ENCODE peak calls at places on chromosome 22, in eight cellular contexts. F, Y, K, T, N, M, X and R are unnamed samples.

GRCh38 chr22:43343262-43343988 is at the start of gene SCUBE1:
- DNase-seq in F (peak; percentile 85), Y (no peak), K (peak; percentile 86), T (peak; percentile 81), N (no peak), M (peak; percentile 90), X (peak; percentile 52), R (peak; percentile 62)

GRCh38 chr22:17797721-17798559 is 23.7 kb upstream of the BID start:
- DNase-seq in F (no peak), Y (no peak), K (no peak), T (no peak), N (no peak), M (no peak), X (no peak), R (peak; percentile 57)

GRCh38 chr22:45891021-45891421 is 85.9 kb downstream of the WNT7B start:
- DNase-seq in F (no peak), Y (no peak), K (no peak), T (no peak), N (no peak), M (peak; percentile 27), X (peak; percentile 16), R (no peak)

GRCh38 chr22:46393791-46394333 is 58.3 kb downstream of the TRMU start:
- DNase-seq in F (no peak), Y (no peak), K (no peak), T (no peak), N (no peak), M (no peak), X (no peak), R (no peak)

GRCh38 chr22:27997538-27997937 is 78.5 kb upstream of the PITPNB start:
- DNase-seq in F (no peak), Y (no peak), K (no peak), T (no peak), N (no peak), M (peak; percentile 1), X (no peak), R (no peak)

GRCh38 chr22:28541137-28541536 is 138.5 kb downstream of the TTC28 start:
- DNase-seq in F (no peak), Y (no peak), K (no peak), T (no peak), N (no peak), M (no peak), X (no peak), R (no peak)

GRCh38 chr22:28142361-28142801 is 223.3 kb upstream of the PITPNB start:
- DNase-seq in F (no peak), Y (peak; percentile 5), K (peak; percentile 8), T (no peak), N (no peak), M (no peak), X (no peak), R (no peak)

GRCh38 chr22:42172385-42173172 is 42.0 kb upstream of the CYP2D6 start:
- DNase-seq in F (no peak), Y (peak; percentile 74), K (no peak), T (no peak), N (no peak), M (peak; percentile 64), X (no peak), R (no peak)

DNA sequence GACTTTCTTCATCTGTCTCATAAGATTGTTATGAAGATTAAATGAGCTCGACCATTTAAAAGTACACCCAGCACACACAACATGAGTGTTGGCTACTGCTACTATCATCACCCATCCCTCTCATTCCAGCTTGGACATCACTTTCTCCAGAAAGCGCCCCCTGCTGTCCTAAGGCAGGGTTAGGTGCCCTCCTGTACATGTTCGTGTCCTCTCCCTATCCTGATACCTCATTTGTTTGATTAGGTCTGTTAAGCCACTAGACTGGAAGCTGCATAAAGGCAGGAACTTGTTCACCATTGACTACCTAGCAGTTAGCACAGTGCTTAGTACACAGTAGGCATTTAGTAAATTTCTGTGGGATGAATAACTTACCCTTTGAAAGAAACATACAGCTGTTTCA is 85.5 kb downstream of the ENTHD1 start:
- DNase-seq in F (no peak), Y (peak; percentile 30), K (peak; percentile 15), T (no peak), N (no peak), M (peak; percentile 58), X (no peak), R (no peak)
- TF ChIP-seq CTCF in F (peak; percentile 53), Y (peak; percentile 56), K (peak; percentile 12), T (no peak), N (no peak), M (peak; percentile 65), X (peak; percentile 36), R (peak; percentile 36)

DNA sequence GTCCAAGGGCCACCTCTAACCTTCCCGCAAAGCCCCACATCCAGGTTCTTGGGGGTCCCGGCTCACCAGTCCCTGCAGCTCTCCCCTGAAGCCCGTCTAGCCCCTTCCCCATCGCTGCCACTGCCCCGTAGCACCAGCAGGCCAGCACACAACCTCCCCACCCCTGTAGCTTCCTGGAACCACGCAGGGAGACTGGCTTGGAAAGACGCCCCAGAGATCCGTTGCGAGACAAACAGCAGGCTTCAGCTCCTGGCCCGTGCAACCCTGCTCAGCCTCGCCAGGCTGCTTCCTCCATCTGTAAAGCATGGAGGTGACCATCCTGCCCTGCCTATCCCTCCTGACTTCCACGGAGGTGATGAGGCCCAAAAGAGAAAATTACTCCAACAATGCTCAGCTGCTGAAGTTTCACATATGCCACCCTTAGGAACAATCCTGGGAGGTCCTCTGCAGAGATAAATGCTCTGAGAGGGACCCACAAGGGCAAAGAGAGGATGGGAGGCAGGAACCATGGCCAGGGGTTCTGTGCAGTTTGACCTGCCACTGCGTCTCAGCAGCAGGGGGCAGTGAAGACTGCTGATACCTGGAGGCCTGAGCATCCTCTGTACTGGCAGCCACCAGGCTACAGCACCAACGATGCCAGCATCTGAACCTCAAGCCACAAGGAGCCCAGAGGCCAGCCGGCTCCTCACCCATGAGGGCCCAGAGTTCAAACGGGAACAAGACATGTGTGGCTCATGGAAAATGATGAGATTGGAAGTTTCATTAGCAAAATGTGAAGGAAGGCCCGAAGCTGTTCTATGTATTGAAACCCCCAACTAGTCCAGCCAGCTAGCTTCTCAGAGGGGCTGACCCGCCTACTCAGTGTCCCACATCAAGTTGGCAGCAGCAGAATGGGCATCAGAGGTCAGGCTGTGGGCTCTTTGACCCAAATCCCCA is 16.1 kb downstream of the DGCR2 start:
- DNase-seq in F (no peak), Y (no peak), K (no peak), T (no peak), N (no peak), M (peak; percentile 34), X (no peak), R (no peak)
- TF ChIP-seq CTCF in F (no peak), Y (peak; percentile 65), K (peak; percentile 9), T (no peak), N (no peak), M (peak; percentile 54), X (peak; percentile 32), R (peak; percentile 46)

GRCh38 chr22:50547231-50547851 is 1.6 kb downstream of the KLHDC7B start:
- DNase-seq in F (no peak), Y (no peak), K (no peak), T (no peak), N (no peak), M (no peak), X (no peak), R (no peak)

GRCh38 chr22:50550395-50550794 is 4.7 kb downstream of the KLHDC7B start:
- DNase-seq in F (no peak), Y (no peak), K (no peak), T (no peak), N (no peak), M (no peak), X (no peak), R (no peak)

GRCh38 chr22:50548913-50549790 is 3.5 kb downstream of the KLHDC7B start:
- DNase-seq in F (no peak), Y (no peak), K (no peak), T (no peak), N (no peak), M (no peak), X (no peak), R (no peak)

GRCh38 chr22:50546326-50547230 is 879 bp downstream of the KLHDC7B start:
- DNase-seq in F (no peak), Y (no peak), K (no peak), T (no peak), N (no peak), M (no peak), X (no peak), R (no peak)

DNA sequence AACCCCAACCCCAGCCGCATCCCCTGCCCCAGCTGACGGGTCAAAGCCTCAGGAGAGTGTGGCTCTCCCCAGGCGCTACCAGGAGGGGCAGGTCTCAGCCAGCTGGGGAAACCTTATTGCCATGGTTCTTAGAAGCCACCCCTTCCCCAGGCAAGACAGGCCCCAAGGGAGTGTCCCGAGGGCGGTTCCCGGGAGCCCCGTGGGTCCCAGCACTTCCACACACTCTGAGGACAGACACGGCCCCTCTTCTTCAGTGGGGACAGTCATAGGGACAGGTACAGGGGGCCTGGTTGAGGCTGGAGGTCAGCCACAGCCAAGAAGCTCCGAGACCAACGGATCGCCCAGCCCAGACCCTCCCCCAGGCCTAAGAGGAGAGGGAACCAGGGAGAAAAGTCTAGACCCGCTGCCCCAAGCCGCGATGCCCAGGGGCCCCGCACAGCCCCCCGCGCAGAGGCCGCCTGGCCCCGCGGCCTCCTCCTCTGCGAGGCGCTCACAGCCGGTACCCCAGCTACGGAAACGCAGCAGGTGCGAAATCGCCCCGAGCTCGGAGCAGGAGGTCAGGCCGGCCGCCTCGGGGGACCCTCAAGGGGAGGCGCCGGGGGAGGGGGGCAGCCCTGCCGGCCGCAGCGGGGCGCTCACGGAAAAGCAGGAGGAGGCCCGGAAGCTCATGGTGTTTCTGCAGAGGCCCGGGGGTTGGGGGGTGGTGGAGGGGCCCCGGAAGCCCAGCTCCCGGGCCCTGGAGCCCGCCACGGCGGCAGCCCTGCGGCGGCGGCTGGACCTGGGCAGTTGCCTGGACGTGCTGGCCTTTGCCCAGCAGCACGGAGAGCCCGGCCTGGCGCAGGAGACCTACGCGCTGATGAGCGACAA is 2.6 kb downstream of the KLHDC7B start:
- DNase-seq in F (no peak), Y (no peak), K (no peak), T (no peak), N (no peak), M (no peak), X (no peak), R (no peak)
- TF ChIP-seq CTCF in F (peak; percentile 9), Y (no peak), K (no peak), T (no peak), N (no peak), M (no peak), X (no peak), R (peak; percentile 21)

GRCh38 chr22:37803636-37804371 is 3.9 kb upstream of the GCAT start:
- DNase-seq in F (no peak), Y (no peak), K (no peak), T (peak; percentile 46), N (no peak), M (no peak), X (no peak), R (no peak)

GRCh38 chr22:37802310-37803194 is 5.2 kb upstream of the GCAT start:
- DNase-seq in F (peak; percentile 83), Y (peak; percentile 54), K (peak; percentile 81), T (peak; percentile 67), N (no peak), M (peak; percentile 78), X (peak; percentile 70), R (no peak)

GRCh38 chr22:37803195-37803635 is 4.5 kb upstream of the GCAT start:
- DNase-seq in F (no peak), Y (peak; percentile 65), K (peak; percentile 31), T (no peak), N (peak; percentile 67), M (no peak), X (no peak), R (no peak)

GRCh38 chr22:37804502-37804885 is 3.2 kb upstream of the GCAT start:
- DNase-seq in F (no peak), Y (no peak), K (no peak), T (no peak), N (no peak), M (no peak), X (no peak), R (no peak)

DNA sequence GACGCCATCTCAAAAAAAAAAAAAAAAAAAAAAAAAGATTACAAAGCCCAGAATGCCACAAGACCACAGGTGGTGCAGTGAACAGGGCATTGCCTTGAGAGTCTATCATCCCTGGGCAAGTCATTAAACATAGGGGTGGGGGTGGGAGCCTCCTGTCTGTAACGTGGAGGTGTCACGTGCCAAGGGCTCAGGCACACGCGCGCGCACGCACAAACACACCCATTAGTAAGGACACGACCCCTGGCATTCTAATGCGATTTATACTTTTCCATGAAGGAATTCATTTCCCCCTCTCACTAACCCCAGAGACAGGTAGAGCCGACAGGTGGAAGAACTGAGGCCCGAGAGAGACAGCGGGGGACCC is 5.8 kb upstream of the GCAT start:
- DNase-seq in F (no peak), Y (no peak), K (no peak), T (no peak), N (no peak), M (no peak), X (no peak), R (no peak)
- TF ChIP-seq CTCF in F (no peak), Y (no peak), K (no peak), T (no peak), N (no peak), M (no peak), X (no peak), R (no peak)